ENCODE peak calls at places on chromosomes 4 and X, in ten cellular contexts. G, I, P, N, U, V, E, X, Y and R are unnamed samples. For H3K36me3 and H3K4me1, the result is how much of the 10 kb centered on the place peaks cover.

GRCh38 chr4:33072340-33073089 is 2352.3 kb downstream of the PCDH7 start:
- DNase-seq in X (no peak), U (no peak), G (no peak), P (no peak), V (no peak), I (no peak), E (no peak), N (no peak), Y (no peak), R (no peak)

GRCh38 chrX:131821945-131822622 is 201.0 kb upstream of the STK26 start:
- DNase-seq in Y (peak), P (no peak), N (peak), I (no peak), G (peak), V (peak), X (peak), U (peak), E (peak), R (no peak)

GRCh38 chr4:173270312-173271027 is 63.7 kb downstream of the HMGB2 start:
- DNase-seq in X (peak), Y (no peak), N (no peak), V (no peak), E (no peak), U (no peak), G (no peak), I (peak), P (no peak), R (no peak)

GRCh38 chr4:156252300-156253016 is 298.8 kb upstream of the CTSO start:
- DNase-seq in E (no peak), I (peak), Y (no peak), P (no peak), U (no peak), X (peak), V (no peak), G (no peak), N (no peak), R (no peak)

GRCh38 chr4:4890574-4891260 is 31.3 kb downstream of the MSX1 start:
- DNase-seq in U (no peak), Y (no peak), N (no peak), P (no peak), I (no peak), E (no peak), G (no peak), X (no peak), V (no peak), R (no peak)

GRCh38 chr4:89316931-89317366 is 9.3 kb upstream of the GPRIN3 start:
- DNase-seq in U (no peak), V (no peak), Y (no peak), X (peak), E (no peak), I (peak), G (peak), N (no peak), P (no peak), R (no peak)

GRCh38 chrX:154484255-154485149 is 1.9 kb downstream of the UBL4A start:
- DNase-seq in Y (no peak), P (no peak), I (no peak), X (no peak), V (no peak), N (no peak), G (no peak), U (peak), E (no peak), R (no peak)

GRCh38 chr4:98260047-98260578 is 1.1 kb upstream of the RAP1GDS1 start:
- DNase-seq in V (no peak), N (peak), I (no peak), P (peak), E (no peak), U (peak), G (peak), X (peak), Y (peak), R (peak)

GRCh38 chr4:37666625-37667071 is 19.5 kb downstream of the RELL1 start:
- DNase-seq in P (no peak), V (no peak), E (no peak), G (peak), N (peak), X (peak), U (peak), Y (peak), I (peak), R (no peak)

GRCh38 chrX:108537005-108537404 is 97.4 kb downstream of the COL4A5 start:
- DNase-seq in X (peak), G (no peak), V (no peak), N (no peak), P (peak), U (no peak), Y (no peak), I (peak), E (no peak), R (peak)

GRCh38 chr4:145260091-145260490 is 79.7 kb upstream of the OTUD4 start:
- DNase-seq in U (no peak), N (no peak), V (no peak), I (no peak), E (no peak), G (no peak), X (no peak), P (no peak), Y (no peak), R (no peak)

GRCh38 chrX:49179358-49179757 is 6.8 kb downstream of the PRICKLE3 start:
- DNase-seq in X (no peak), Y (no peak), V (no peak), N (no peak), U (no peak), G (no peak), P (no peak), E (no peak), I (no peak), R (peak)
- H3K36me3 ChIP-seq in X (under half), Y (under half), V (under half), N (under half), U (under half), G (under half), P (under half), E (under half), I (under half), R (under half)

DNA sequence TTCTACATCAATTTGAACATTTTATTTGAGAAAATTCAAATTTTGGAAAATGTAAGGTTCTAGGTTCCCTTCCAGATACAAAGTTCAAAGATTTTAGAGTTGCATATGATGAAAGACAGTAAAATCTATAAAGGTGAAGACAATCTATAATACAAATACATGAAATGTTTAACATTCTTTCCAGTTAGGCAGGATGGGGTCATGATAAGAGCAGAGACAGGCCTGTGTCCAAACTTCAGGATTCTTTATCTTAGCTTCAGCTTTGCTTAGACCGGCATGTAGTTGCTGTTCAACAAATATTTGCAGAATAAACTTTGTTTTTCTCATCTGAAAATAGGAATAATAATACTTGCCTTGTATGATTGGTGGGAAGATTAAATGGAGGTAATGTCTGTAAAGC is 4.5 kb upstream of the RPS6KA3 start:
- DNase-seq in U (no peak), Y (no peak), V (no peak), P (no peak), N (no peak), G (no peak), I (no peak), E (no peak), X (no peak), R (no peak)
- H3K4me1 ChIP-seq in U (under half), Y (under half), V (under half), P (under half), N (under half), G (under half), I (under half), E (under half), X (under half), R (under half)

GRCh38 chrX:40006025-40007017 is 91.4 kb downstream of the BCOR start:
- DNase-seq in I (peak), P (peak), V (no peak), U (peak), X (no peak), N (peak), E (no peak), Y (peak), G (no peak), R (peak)
- H3K4me3 ChIP-seq in I (no peak), P (peak), V (no peak), U (no peak), X (no peak), N (no peak), E (peak), Y (peak), G (peak), R (no peak)

DNA sequence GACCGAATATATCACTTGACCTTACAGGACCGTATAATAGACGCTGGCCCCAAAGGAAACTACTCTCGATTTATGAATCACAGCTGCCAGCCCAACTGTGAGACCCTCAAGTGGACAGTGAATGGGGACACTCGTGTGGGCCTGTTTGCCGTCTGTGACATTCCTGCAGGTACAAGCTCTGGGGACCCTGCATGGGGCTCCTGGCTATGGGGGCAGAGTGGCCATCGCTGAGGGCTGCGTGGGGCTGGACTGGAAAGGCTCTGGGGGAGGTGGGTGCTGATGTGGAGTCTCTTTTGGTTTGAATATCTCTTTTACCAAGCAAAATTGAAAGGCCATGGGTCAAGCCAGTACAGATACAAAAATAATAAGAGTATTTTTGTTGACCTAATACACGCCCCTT is 33.9 kb downstream of the NELFA start:
- DNase-seq in X (no peak), U (peak), G (no peak), V (no peak), P (no peak), Y (peak), E (no peak), N (no peak), I (no peak), R (no peak)
- H3K36me3 ChIP-seq in X (half or more), U (under half), G (under half), V (under half), P (under half), Y (half or more), E (half or more), N (under half), I (half or more), R (under half)

GRCh38 chrX:73944582-73944947 is 359.4 kb upstream of the ZCCHC13 start:
- DNase-seq in X (peak), G (no peak), U (no peak), N (no peak), V (no peak), E (no peak), I (no peak), P (peak), Y (no peak), R (no peak)
- H3K4me1 ChIP-seq in X (under half), G (under half), U (under half), N (under half), V (under half), E (under half), I (under half), P (under half), Y (under half), R (under half)

GRCh38 chr4:154626793-154627484 is 14.5 kb upstream of the FGG start:
- DNase-seq in G (peak), P (peak), N (peak), E (no peak), Y (peak), V (peak), X (peak), I (peak), U (peak), R (peak)
- H3K4me3 ChIP-seq in G (peak), P (peak), N (peak), E (peak), Y (peak), V (no peak), X (no peak), I (peak), U (no peak), R (no peak)

GRCh38 chr4:183299464-183299863 is 20.6 kb downstream of the CLDN22 start:
- DNase-seq in P (no peak), X (no peak), Y (no peak), N (no peak), U (no peak), V (no peak), I (no peak), E (no peak), G (no peak), R (no peak)
- H3K36me3 ChIP-seq in P (under half), X (under half), Y (under half), N (under half), U (under half), V (under half), I (under half), E (under half), G (under half), R (under half)

GRCh38 chr4:151432654-151433053 is 23.7 kb downstream of the FHIP1A start:
- DNase-seq in N (no peak), V (no peak), X (no peak), P (no peak), E (no peak), G (no peak), U (no peak), I (no peak), Y (no peak), R (no peak)

GRCh38 chr4:151434183-151434860 is 25.3 kb downstream of the FHIP1A start:
- DNase-seq in G (no peak), E (no peak), X (peak), Y (no peak), P (no peak), N (no peak), I (no peak), V (no peak), U (no peak), R (no peak)

GRCh38 chr4:151430737-151431457 is 21.9 kb downstream of the FHIP1A start:
- DNase-seq in N (no peak), Y (no peak), G (no peak), V (no peak), P (peak), X (no peak), E (no peak), U (no peak), I (no peak), R (no peak)

GRCh38 chr4:151429957-151430548 is 21.1 kb downstream of the FHIP1A start:
- DNase-seq in V (no peak), I (no peak), X (no peak), G (no peak), P (no peak), U (no peak), Y (no peak), N (no peak), E (no peak), R (no peak)

DNA sequence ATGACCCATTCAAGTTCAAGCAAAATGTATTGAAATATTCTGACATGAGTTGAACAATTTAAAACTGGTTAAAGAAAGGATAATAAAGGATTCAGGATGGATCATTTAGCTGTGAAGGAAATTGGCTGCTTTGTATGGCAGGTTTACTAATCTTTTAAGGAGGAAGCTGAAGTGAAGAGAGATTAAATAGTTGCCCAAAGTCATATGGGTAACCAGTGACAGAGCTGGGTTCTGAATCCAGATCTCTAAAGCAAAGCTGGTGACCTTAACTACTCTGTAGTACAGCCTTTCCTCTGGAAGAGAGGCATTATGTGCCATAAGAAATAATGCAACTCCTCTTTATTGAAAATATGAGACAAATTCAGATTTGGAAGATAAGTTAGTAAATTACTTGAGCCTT is 22.8 kb downstream of the FHIP1A start:
- DNase-seq in P (no peak), X (no peak), G (no peak), U (no peak), Y (no peak), E (no peak), N (no peak), V (no peak), I (no peak), R (no peak)
- H3K4me1 ChIP-seq in P (under half), X (under half), G (under half), U (under half), Y (under half), E (under half), N (under half), V (under half), I (under half), R (half or more)

DNA sequence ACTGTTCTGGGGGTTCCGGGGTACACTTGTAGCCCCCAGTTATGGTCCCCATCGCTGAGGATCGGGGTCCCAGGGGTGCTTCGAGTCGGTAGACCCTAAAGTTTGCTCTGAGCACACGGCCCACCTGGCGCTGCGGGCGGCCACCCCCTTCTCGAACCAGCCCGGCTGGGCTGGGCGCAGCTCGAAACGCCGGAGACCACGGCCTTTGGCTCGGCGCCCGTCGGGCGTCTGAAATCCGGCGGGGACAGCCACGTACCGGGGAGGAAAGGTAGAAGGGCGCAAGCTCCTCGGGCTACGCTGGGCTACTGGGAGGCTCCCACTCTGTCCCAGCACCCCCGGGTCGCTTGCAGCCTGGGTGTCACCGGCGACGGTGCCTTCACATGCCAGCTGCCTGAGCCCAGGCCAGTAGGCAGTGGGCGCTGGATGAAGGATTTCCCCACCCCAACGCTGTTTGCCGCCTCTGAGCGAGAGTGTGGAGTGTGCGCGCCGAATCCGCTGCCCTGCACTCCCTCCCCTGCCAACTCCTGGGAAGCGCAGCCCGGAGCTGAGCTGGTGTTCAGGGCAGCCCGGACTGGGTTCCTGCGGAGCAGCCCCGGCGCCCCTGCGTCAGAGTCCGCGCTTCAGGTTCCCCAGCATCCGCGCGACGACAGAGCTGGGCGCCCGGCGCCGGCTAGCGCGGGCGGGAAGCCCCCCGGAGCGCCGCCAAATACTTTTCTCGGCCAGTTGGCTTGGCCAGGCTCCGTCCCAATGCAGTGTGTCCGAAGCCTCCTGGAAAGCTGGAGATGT is 637 bp downstream of the MAMLD1 start:
- DNase-seq in E (no peak), U (peak), V (no peak), I (peak), G (no peak), Y (peak), X (peak), P (peak), N (peak), R (peak)
- H3K4me3 ChIP-seq in E (peak), U (peak), V (peak), I (peak), G (peak), Y (peak), X (peak), P (peak), N (peak), R (peak)